ENCODE peak calls at places on chromosomes 3 and 15, in seven cellular contexts. U is NCI-H2171 treated with DMSO at 0.1 percent for 48 hours, M is NCI-H1105 treated with DMSO at 0.1 percent for 48 hours, Z is iris pigment epithelial cell, D is HEK293T, B is HCT116, I is cardiac muscle cell. H is an unnamed sample.

GRCh38 chr3:80355144-80355543 is 587.3 kb upstream of the ROBO1 start:
- DNase-seq in B (no peak), U (no peak), D (no peak), I (peak), Z (peak), M (no peak), H (no peak)

GRCh38 chr15:74144153-74144775 is 13.9 kb downstream of the ISLR2 start:
- DNase-seq in D (peak), M (no peak), Z (no peak), I (no peak), B (peak), U (peak), H (no peak)

GRCh38 chr3:133573054-133573628 is 345 bp upstream of the CDV3 start:
- DNase-seq in I (peak), U (no peak), M (no peak), B (peak), D (peak), Z (peak), H (no peak)

GRCh38 chr3:63872135-63872924 is 8.7 kb downstream of the ATXN7 start:
- DNase-seq in D (no peak), M (no peak), U (peak), B (peak), Z (peak), I (peak), H (no peak)

GRCh38 chr3:141594357-141594756 is 107.5 kb downstream of the RASA2 start:
- DNase-seq in D (no peak), I (no peak), B (no peak), Z (no peak), U (no peak), M (no peak), H (no peak)

GRCh38 chr3:133362539-133362938 is 37.3 kb upstream of the BFSP2 start:
- DNase-seq in M (no peak), Z (no peak), I (no peak), D (no peak), B (no peak), U (no peak), H (no peak)

GRCh38 chr3:154148541-154148940 is 27.4 kb downstream of the ARHGEF26 start:
- DNase-seq in B (no peak), D (no peak), I (no peak), Z (no peak), M (no peak), U (no peak), H (no peak)

GRCh38 chr15:62506217-62506805 is 341.2 kb upstream of the C2CD4B start:
- DNase-seq in U (no peak), B (no peak), D (no peak), M (no peak), I (peak), Z (peak), H (no peak)

GRCh38 chr15:25186906-25187645 is 232.3 kb downstream of the SNRPN start:
- DNase-seq in Z (no peak), I (no peak), M (no peak), U (no peak), B (no peak), D (no peak), H (no peak)

H was measured in SW 1271.